ENCODE peak calls at places on chromosomes 6 and 20, in nine cellular contexts. T is sigmoid colon, Q is A549, W is transverse colon, P is adrenal gland, J is H9, N is left ventricle myocardium inferior, X is cardiac muscle cell, E is heart right ventricle. O is an unnamed sample.

GRCh38 chr6:17741507-17741906 is 34.8 kb upstream of the NUP153 start:
- DNase-seq in T (no peak), Q (no peak), W (no peak), P (no peak), J (peak; percentile 60), N (no peak), X (no peak), E (no peak), O (no peak)

GRCh38 chr20:23083553-23084220 is 2.4 kb downstream of the CD93 start:
- DNase-seq in T (no peak), Q (no peak), W (no peak), P (no peak), J (no peak), N (no peak), X (no peak), E (no peak), O (no peak)

GRCh38 chr20:51258582-51259175 is 235.8 kb upstream of the KCNG1 start:
- DNase-seq in T (no peak), Q (peak; percentile 50), W (no peak), P (no peak), J (no peak), N (no peak), X (peak; percentile 18), E (no peak), O (no peak)

GRCh38 chr20:51966296-51966971 is 164.1 kb upstream of the SALL4 start:
- DNase-seq in T (peak; percentile 63), Q (peak; percentile 86), W (peak; percentile 41), P (peak; percentile 66), J (peak; percentile 82), N (no peak), X (peak; percentile 84), E (peak; percentile 34), O (peak; percentile 67)

GRCh38 chr6:106089981-106090380 is 3.8 kb downstream of the PRDM1 start:
- DNase-seq in T (no peak), Q (no peak), W (no peak), P (no peak), J (no peak), N (no peak), X (peak; percentile 42), E (no peak), O (no peak)

GRCh38 chr20:11376998-11377397 is 540.7 kb upstream of the BTBD3 start:
- DNase-seq in T (no peak), Q (no peak), W (no peak), P (no peak), J (no peak), N (no peak), X (no peak), E (no peak), O (no peak)

GRCh38 chr6:20647585-20647984 is 113.3 kb downstream of the CDKAL1 start:
- DNase-seq in T (no peak), Q (no peak), W (no peak), P (no peak), J (no peak), N (no peak), X (no peak), E (no peak), O (no peak)

GRCh38 chr6:2749972-2750600 is 636 bp downstream of the MYLK4 start:
- DNase-seq in T (no peak), Q (peak; percentile 50), W (peak; percentile 70), P (peak; percentile 77), J (no peak), N (peak; percentile 51), X (peak; percentile 79), E (peak; percentile 60), O (peak; percentile 65)

GRCh38 chr6:90080876-90081464 is 186.7 kb downstream of the GJA10 start:
- DNase-seq in T (no peak), Q (no peak), W (no peak), P (no peak), J (no peak), N (no peak), X (no peak), E (no peak), O (no peak)

GRCh38 chr6:89353118-89353556 is 615 bp upstream of the UBE2J1 start:
- DNase-seq in T (no peak), Q (no peak), W (no peak), P (no peak), J (no peak), N (peak; percentile 19), X (no peak), E (no peak), O (no peak)

GRCh38 chr6:129279343-129280104 is 396.6 kb downstream of the LAMA2 start:
- DNase-seq in T (no peak), Q (no peak), W (no peak), P (no peak), J (no peak), N (no peak), X (no peak), E (no peak), O (no peak)

GRCh38 chr20:9627219-9627618 is 112.8 kb downstream of the LAMP5 start:
- DNase-seq in T (no peak), Q (no peak), W (no peak), P (no peak), J (peak; percentile 36), N (no peak), X (no peak), E (no peak), O (no peak)

GRCh38 chr6:109762769-109763450 is 71.8 kb downstream of the FIG4 start:
- DNase-seq in T (no peak), Q (no peak), W (no peak), P (no peak), J (no peak), N (no peak), X (peak; percentile 70), E (no peak), O (no peak)

GRCh38 chr6:11900662-11901598 is 111.2 kb upstream of the HIVEP1 start:
- DNase-seq in T (no peak), Q (no peak), W (no peak), P (no peak), J (no peak), N (no peak), X (peak; percentile 35), E (no peak), O (no peak)

GRCh38 chr6:163707385-163708355 is 293.2 kb downstream of the QKI start:
- DNase-seq in T (no peak), Q (no peak), W (no peak), P (no peak), J (no peak), N (no peak), X (no peak), E (no peak), O (no peak)

GRCh38 chr6:35327349-35328027 is 14.9 kb upstream of the PPARD start:
- DNase-seq in T (no peak), Q (peak; percentile 55), W (peak; percentile 76), P (peak; percentile 66), J (peak; percentile 79), N (peak; percentile 51), X (peak; percentile 64), E (peak; percentile 67), O (peak; percentile 51)

GRCh38 chr20:57702091-57702490 is 7.7 kb downstream of the PMEPA1 start:
- DNase-seq in T (no peak), Q (no peak), W (no peak), P (no peak), J (no peak), N (no peak), X (no peak), E (no peak), O (no peak)

DNA sequence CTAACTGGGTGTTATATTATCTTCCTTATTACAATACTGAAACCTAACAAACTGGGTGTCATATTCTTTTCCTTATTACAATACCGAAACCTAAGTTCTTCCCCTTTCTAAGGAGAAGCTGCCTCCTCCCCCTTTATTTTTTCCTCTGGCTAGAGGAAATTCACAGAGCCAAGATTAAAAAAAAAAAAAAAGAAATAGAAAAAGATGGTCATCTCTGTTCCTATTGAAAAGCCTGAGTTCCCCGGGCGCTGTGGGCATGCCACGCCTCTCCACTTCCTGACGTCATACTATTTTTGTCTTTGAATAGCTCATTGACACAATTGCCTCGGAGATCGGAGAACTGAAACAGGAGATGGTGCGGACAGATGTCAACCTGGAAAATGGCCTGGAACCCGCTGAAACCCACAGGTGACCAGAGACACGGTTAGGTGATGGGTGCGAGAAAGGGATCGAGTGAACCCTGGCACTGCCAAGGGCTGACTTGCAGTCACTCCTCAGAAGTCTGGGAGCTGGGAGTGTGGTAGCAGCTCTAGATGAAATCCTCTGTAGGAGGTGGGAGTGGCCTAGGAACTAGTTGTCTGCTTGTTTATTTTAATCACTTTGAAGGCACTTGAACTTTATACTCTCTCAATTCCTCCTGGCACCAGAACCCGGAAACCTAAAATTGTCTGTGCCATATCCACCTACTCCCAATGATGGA is 82.2 kb upstream of the NAA20 start:
- DNase-seq in T (peak; percentile 79), Q (peak; percentile 74), W (peak; percentile 75), P (peak; percentile 64), J (no peak), N (peak; percentile 58), X (no peak), E (peak; percentile 86), O (peak; percentile 71)
- H3K27ac ChIP-seq in T (peak overlapping the region; percentile 56), Q (peak overlapping the region; percentile 31), W (peak overlapping the region; percentile 86), P (peak overlapping the region; percentile 67), J (no peak overlapping the region), N (peak overlapping the region; percentile 78), X (peak overlapping the region; percentile 77), E (peak overlapping the region; percentile 86), O (peak overlapping the region; percentile 68)

DNA sequence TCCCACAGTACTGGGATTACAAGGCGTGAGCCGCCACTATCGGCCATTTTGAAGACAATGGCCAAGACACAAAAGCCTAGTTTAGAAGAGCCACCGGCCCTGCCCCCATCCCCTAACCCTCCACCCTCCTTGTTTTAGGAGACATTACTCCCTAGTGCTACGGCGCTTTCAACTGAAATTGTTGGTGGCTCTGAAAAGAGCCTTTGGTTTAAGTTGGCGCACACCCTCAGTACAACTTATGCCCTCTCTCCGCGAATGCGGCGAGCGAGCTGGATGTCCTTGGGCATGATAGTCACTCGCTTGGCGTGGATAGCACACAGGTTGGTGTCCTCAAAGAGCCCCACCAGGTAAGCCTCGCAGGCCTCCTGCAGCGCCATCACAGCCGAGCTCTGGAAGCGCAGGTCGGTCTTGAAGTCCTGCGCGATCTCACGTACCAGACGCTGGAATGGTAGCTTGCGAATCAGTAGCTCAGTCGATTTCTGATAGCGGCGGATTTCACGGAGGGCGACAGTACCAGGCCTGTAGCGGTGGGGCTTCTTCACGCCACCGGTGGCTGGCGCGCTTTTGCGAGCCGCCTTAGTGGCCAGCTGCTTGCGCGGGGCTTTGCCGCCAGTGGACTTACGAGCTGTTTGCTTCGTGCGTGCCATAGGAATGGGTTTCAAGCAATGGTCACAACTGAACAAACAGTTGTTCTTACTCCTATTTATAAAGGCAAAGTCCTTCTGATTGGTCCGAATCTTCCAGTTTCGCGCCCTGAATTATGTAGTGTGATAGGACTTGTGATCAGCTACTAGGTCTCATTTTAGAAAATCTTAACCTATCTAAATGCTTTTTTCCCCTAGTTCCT is 114.8 kb upstream of the BTN3A2 start:
- DNase-seq in T (peak; percentile 76), Q (peak; percentile 82), W (peak; percentile 84), P (peak; percentile 71), J (peak; percentile 71), N (peak; percentile 31), X (peak; percentile 71), E (peak; percentile 29), O (no peak)
- TF ChIP-seq CTCF in T (no peak), Q (no peak), W (peak; percentile 33), P (no peak), J (peak; percentile 37), N (peak; percentile 26), X (peak; percentile 41), E (no peak), O (no peak)

GRCh38 chr6:42038163-42038562 is 12.2 kb upstream of the TAF8 start:
- DNase-seq in T (no peak), Q (no peak), W (no peak), P (no peak), J (no peak), N (no peak), X (no peak), E (no peak), O (no peak)
- H3K4me1 ChIP-seq in T (no peaks in the 10 kb centered on the region), Q (peaks cover 23% of the 10 kb centered on the region), W (peaks cover 24% of the 10 kb centered on the region), P (no peaks in the 10 kb centered on the region), J (no peaks in the 10 kb centered on the region), N (peaks cover 53% of the 10 kb centered on the region), X (no peaks in the 10 kb centered on the region), E (peaks cover 35% of the 10 kb centered on the region), O (peaks cover 4% of the 10 kb centered on the region)

GRCh38 chr6:37819802-37820712 is 530 bp downstream of the ZFAND3 start:
- DNase-seq in T (peak; percentile 82), Q (peak; percentile 63), W (peak; percentile 42), P (peak; percentile 63), J (peak; percentile 40), N (peak; percentile 60), X (peak; percentile 84), E (peak; percentile 71), O (peak; percentile 71)
- H3K27ac ChIP-seq in T (peak overlapping the region; percentile 98), Q (peak overlapping the region; percentile 98), W (peak overlapping the region; percentile 99), P (peak overlapping the region; percentile 97), J (no peak overlapping the region), N (peak overlapping the region; percentile 100), X (peak overlapping the region; percentile 100), E (peak overlapping the region; percentile 98), O (peak overlapping the region; percentile 96)

O was measured in lung.